ENCODE peak calls at places on chromosomes 1 and 21, in five cellular contexts. One of them, this sample, is unnamed.

GRCh38 chr1:64915381-64916274 is 50.7 kb downstream of the JAK1 start:
- DNase-seq in astrocyte of the spinal cord: peak; percentile 80
- DNase-seq in nephron progenitor cell: no peak
- DNase-seq in lower lobe of right lung: no peak
- DNase-seq in HT-29: peak; percentile 80
- DNase-seq in this sample: no peak

GRCh38 chr1:234398849-234399381 is 25.7 kb downstream of the COA6 start:
- DNase-seq in HT-29: no peak
- DNase-seq in nephron progenitor cell: no peak
- DNase-seq in lower lobe of right lung: no peak
- DNase-seq in astrocyte of the spinal cord: peak; percentile 32
- DNase-seq in this sample: no peak

GRCh38 chr1:46010611-46011010 is 121.8 kb downstream of the PIK3R3 start:
- DNase-seq in lower lobe of right lung: no peak
- DNase-seq in nephron progenitor cell: no peak
- DNase-seq in astrocyte of the spinal cord: no peak
- DNase-seq in HT-29: no peak
- DNase-seq in this sample: no peak

GRCh38 chr1:219465247-219466093 is 147.4 kb downstream of the ZC3H11B start:
- DNase-seq in lower lobe of right lung: no peak
- DNase-seq in nephron progenitor cell: no peak
- DNase-seq in astrocyte of the spinal cord: no peak
- DNase-seq in HT-29: no peak
- DNase-seq in this sample: no peak

GRCh38 chr1:218531936-218532335 is 186.8 kb downstream of the TGFB2 start:
- DNase-seq in HT-29: no peak
- DNase-seq in astrocyte of the spinal cord: no peak
- DNase-seq in nephron progenitor cell: no peak
- DNase-seq in lower lobe of right lung: no peak
- DNase-seq in this sample: no peak

GRCh38 chr1:244118087-244118761 is 67.1 kb downstream of the ZBTB18 start:
- DNase-seq in HT-29: no peak
- DNase-seq in astrocyte of the spinal cord: no peak
- DNase-seq in nephron progenitor cell: no peak
- DNase-seq in lower lobe of right lung: no peak
- DNase-seq in this sample: no peak

GRCh38 chr1:40411294-40411693 is 37.8 kb downstream of the SMAP2 start:
- DNase-seq in lower lobe of right lung: no peak
- DNase-seq in HT-29: no peak
- DNase-seq in astrocyte of the spinal cord: no peak
- DNase-seq in nephron progenitor cell: no peak
- DNase-seq in this sample: no peak

GRCh38 chr21:45299864-45300785 is 12.4 kb upstream of the POFUT2 start:
- DNase-seq in HT-29: no peak
- DNase-seq in astrocyte of the spinal cord: peak; percentile 78
- DNase-seq in nephron progenitor cell: no peak
- DNase-seq in lower lobe of right lung: peak; percentile 32
- DNase-seq in this sample: no peak

GRCh38 chr1:203504400-203505250 is 10.7 kb downstream of the OPTC start:
- DNase-seq in nephron progenitor cell: peak; percentile 87
- DNase-seq in astrocyte of the spinal cord: peak; percentile 79
- DNase-seq in HT-29: peak; percentile 87
- DNase-seq in lower lobe of right lung: peak; percentile 82
- DNase-seq in this sample: peak; percentile 85

GRCh38 chr1:151146072-151146415 is 387 bp downstream of the SEMA6C start:
- DNase-seq in nephron progenitor cell: no peak
- DNase-seq in astrocyte of the spinal cord: no peak
- DNase-seq in HT-29: no peak
- DNase-seq in lower lobe of right lung: no peak
- DNase-seq in this sample: no peak

GRCh38 chr1:22949807-22950462 is 22.7 kb downstream of the LACTBL1 start:
- DNase-seq in lower lobe of right lung: no peak
- DNase-seq in HT-29: no peak
- DNase-seq in astrocyte of the spinal cord: no peak
- DNase-seq in nephron progenitor cell: no peak
- DNase-seq in this sample: no peak

GRCh38 chr1:200564319-200564718 is 56.2 kb downstream of the KIF14 start:
- DNase-seq in nephron progenitor cell: no peak
- DNase-seq in astrocyte of the spinal cord: no peak
- DNase-seq in HT-29: no peak
- DNase-seq in lower lobe of right lung: no peak
- DNase-seq in this sample: no peak

GRCh38 chr1:36625959-36626337 is 143.2 kb upstream of the CSF3R start:
- DNase-seq in astrocyte of the spinal cord: no peak
- DNase-seq in lower lobe of right lung: no peak
- DNase-seq in nephron progenitor cell: no peak
- DNase-seq in HT-29: no peak
- DNase-seq in this sample: no peak

GRCh38 chr1:202034683-202035462 is 24.5 kb downstream of the ELF3 start:
- DNase-seq in astrocyte of the spinal cord: peak; percentile 97
- DNase-seq in HT-29: peak; percentile 97
- DNase-seq in lower lobe of right lung: peak; percentile 95
- DNase-seq in nephron progenitor cell: peak; percentile 55
- DNase-seq in this sample: peak; percentile 83

GRCh38 chr1:30427545-30427944 is 295.8 kb downstream of the MATN1 start:
- DNase-seq in HT-29: no peak
- DNase-seq in nephron progenitor cell: no peak
- DNase-seq in astrocyte of the spinal cord: no peak
- DNase-seq in lower lobe of right lung: no peak
- DNase-seq in this sample: no peak

GRCh38 chr1:215569987-215570824 is 3.1 kb downstream of the KCTD3 start:
- DNase-seq in nephron progenitor cell: no peak
- DNase-seq in HT-29: peak; percentile 85
- DNase-seq in astrocyte of the spinal cord: no peak
- DNase-seq in lower lobe of right lung: no peak
- DNase-seq in this sample: no peak

This sample was measured in Right ventricle myocardium superior.